ENCODE peak calls at places on chromosomes 1 and 21, in six cellular contexts. One of them, this sample, is unnamed.

GRCh38 chr1:14521602-14522001 is 76.9 kb upstream of the KAZN start:
- DNase-seq in psoas muscle: no peak
- DNase-seq in NCI-H2081: no peak
- DNase-seq in A172: no peak
- DNase-seq in NCI-H1694 treated with DMSO at 0.1 percent for 48 hours: no peak
- DNase-seq in cerebellar cortex: no peak
- DNase-seq in this sample: no peak

GRCh38 chr1:36176151-36176949 is 20.4 kb downstream of the MAP7D1 start:
- DNase-seq in NCI-H1694 treated with DMSO at 0.1 percent for 48 hours: no peak
- DNase-seq in A172: no peak
- DNase-seq in cerebellar cortex: no peak
- DNase-seq in psoas muscle: no peak
- DNase-seq in NCI-H2081: no peak
- DNase-seq in this sample: peak; percentile 78

GRCh38 chr1:8497196-8497878 is 179.4 kb downstream of the SLC45A1 start:
- DNase-seq in psoas muscle: no peak
- DNase-seq in cerebellar cortex: no peak
- DNase-seq in NCI-H1694 treated with DMSO at 0.1 percent for 48 hours: no peak
- DNase-seq in NCI-H2081: no peak
- DNase-seq in A172: no peak
- DNase-seq in this sample: no peak

GRCh38 chr1:85398391-85399064 is 66.4 kb downstream of the DDAH1 start:
- DNase-seq in cerebellar cortex: no peak
- DNase-seq in psoas muscle: no peak
- DNase-seq in NCI-H2081: no peak
- DNase-seq in A172: peak; percentile 34
- DNase-seq in NCI-H1694 treated with DMSO at 0.1 percent for 48 hours: no peak
- DNase-seq in this sample: no peak

GRCh38 chr1:179208681-179209477 is 20.6 kb downstream of the ABL2 start:
- DNase-seq in NCI-H2081: no peak
- DNase-seq in cerebellar cortex: no peak
- DNase-seq in NCI-H1694 treated with DMSO at 0.1 percent for 48 hours: no peak
- DNase-seq in psoas muscle: no peak
- DNase-seq in A172: no peak
- DNase-seq in this sample: no peak

GRCh38 chr1:109425391-109425790 is 857 bp downstream of the PSMA5 start:
- DNase-seq in NCI-H2081: no peak
- DNase-seq in psoas muscle: no peak
- DNase-seq in NCI-H1694 treated with DMSO at 0.1 percent for 48 hours: no peak
- DNase-seq in A172: no peak
- DNase-seq in cerebellar cortex: no peak
- DNase-seq in this sample: no peak

GRCh38 chr1:109620396-109620817 is 770 bp downstream of the AMPD2 start:
- DNase-seq in A172: peak; percentile 31
- DNase-seq in psoas muscle: no peak
- DNase-seq in NCI-H2081: no peak
- DNase-seq in cerebellar cortex: peak; percentile 55
- DNase-seq in NCI-H1694 treated with DMSO at 0.1 percent for 48 hours: no peak
- DNase-seq in this sample: peak; percentile 60

GRCh38 chr1:245091818-245092637 is 62.8 kb upstream of the KIF26B start:
- DNase-seq in NCI-H2081: no peak
- DNase-seq in A172: peak; percentile 99
- DNase-seq in NCI-H1694 treated with DMSO at 0.1 percent for 48 hours: no peak
- DNase-seq in cerebellar cortex: no peak
- DNase-seq in psoas muscle: peak; percentile 16
- DNase-seq in this sample: no peak

GRCh38 chr21:36803051-36803709 is 104.3 kb downstream of the SIM2 start:
- DNase-seq in A172: no peak
- DNase-seq in NCI-H1694 treated with DMSO at 0.1 percent for 48 hours: no peak
- DNase-seq in cerebellar cortex: peak; percentile 73
- DNase-seq in NCI-H2081: no peak
- DNase-seq in psoas muscle: no peak
- DNase-seq in this sample: no peak

GRCh38 chr1:3942416-3943122 is 42.5 kb upstream of the C1orf174 start:
- DNase-seq in NCI-H1694 treated with DMSO at 0.1 percent for 48 hours: no peak
- DNase-seq in A172: no peak
- DNase-seq in cerebellar cortex: no peak
- DNase-seq in NCI-H2081: no peak
- DNase-seq in psoas muscle: no peak
- DNase-seq in this sample: no peak

GRCh38 chr21:33026878-33027400 is 1.2 kb downstream of the OLIG2 start:
- DNase-seq in A172: no peak
- DNase-seq in psoas muscle: no peak
- DNase-seq in NCI-H1694 treated with DMSO at 0.1 percent for 48 hours: no peak
- DNase-seq in NCI-H2081: no peak
- DNase-seq in cerebellar cortex: no peak
- DNase-seq in this sample: no peak

GRCh38 chr1:65764052-65764451 is 28.6 kb upstream of the PDE4B start:
- DNase-seq in NCI-H1694 treated with DMSO at 0.1 percent for 48 hours: no peak
- DNase-seq in psoas muscle: no peak
- DNase-seq in A172: no peak
- DNase-seq in cerebellar cortex: no peak
- DNase-seq in NCI-H2081: no peak
- DNase-seq in this sample: no peak

GRCh38 chr1:47181955-47182680 is 7.7 kb downstream of the PDZK1IP1 start:
- DNase-seq in psoas muscle: no peak
- DNase-seq in NCI-H2081: no peak
- DNase-seq in cerebellar cortex: no peak
- DNase-seq in NCI-H1694 treated with DMSO at 0.1 percent for 48 hours: no peak
- DNase-seq in A172: peak; percentile 63
- DNase-seq in this sample: no peak

GRCh38 chr1:180382326-180383115 is 119.9 kb downstream of the ACBD6 start:
- DNase-seq in NCI-H1694 treated with DMSO at 0.1 percent for 48 hours: no peak
- DNase-seq in cerebellar cortex: no peak
- DNase-seq in psoas muscle: no peak
- DNase-seq in A172: peak; percentile 52
- DNase-seq in NCI-H2081: no peak
- DNase-seq in this sample: no peak

GRCh38 chr1:94819584-94819944 is 593 bp upstream of the SLC44A3 start:
- DNase-seq in NCI-H1694 treated with DMSO at 0.1 percent for 48 hours: no peak
- DNase-seq in NCI-H2081: no peak
- DNase-seq in psoas muscle: no peak
- DNase-seq in A172: no peak
- DNase-seq in cerebellar cortex: no peak
- DNase-seq in this sample: no peak

GRCh38 chr1:53637726-53638640 is 101.0 kb downstream of the GLIS1 start:
- DNase-seq in A172: no peak
- DNase-seq in cerebellar cortex: no peak
- DNase-seq in psoas muscle: no peak
- DNase-seq in NCI-H1694 treated with DMSO at 0.1 percent for 48 hours: no peak
- DNase-seq in NCI-H2081: no peak
- DNase-seq in this sample: no peak

GRCh38 chr1:174157157-174157806 is 2.0 kb upstream of the RABGAP1L start:
- DNase-seq in psoas muscle: no peak
- DNase-seq in A172: no peak
- DNase-seq in NCI-H2081: no peak
- DNase-seq in cerebellar cortex: no peak
- DNase-seq in NCI-H1694 treated with DMSO at 0.1 percent for 48 hours: no peak
- DNase-seq in this sample: no peak

GRCh38 chr21:46624050-46624449 is 11.4 kb upstream of the PRMT2 start:
- DNase-seq in NCI-H1694 treated with DMSO at 0.1 percent for 48 hours: no peak
- DNase-seq in A172: no peak
- DNase-seq in psoas muscle: no peak
- DNase-seq in cerebellar cortex: no peak
- DNase-seq in NCI-H2081: no peak
- DNase-seq in this sample: no peak

GRCh38 chr1:2493691-2494322 is 17.7 kb downstream of the PLCH2 start:
- DNase-seq in NCI-H2081: no peak
- DNase-seq in cerebellar cortex: peak; percentile 62
- DNase-seq in NCI-H1694 treated with DMSO at 0.1 percent for 48 hours: no peak
- DNase-seq in A172: no peak
- DNase-seq in psoas muscle: no peak
- DNase-seq in this sample: no peak

GRCh38 chr21:38806942-38807284 is 1.2 kb downstream of the ETS2 start:
- DNase-seq in NCI-H1694 treated with DMSO at 0.1 percent for 48 hours: no peak
- DNase-seq in A172: no peak
- DNase-seq in NCI-H2081: no peak
- DNase-seq in psoas muscle: no peak
- DNase-seq in cerebellar cortex: no peak
- DNase-seq in this sample: no peak

This sample was measured in iPS-NIHi11.